ENCODE peak calls at places on chromosomes 11 and 22, in six cellular contexts. One of them, this sample, is unnamed. For H3K4me1, the result is how much of the 10 kb centered on the place peaks cover.

GRCh38 chr11:85815186-85815911 is 4.4 kb upstream of the SYTL2 start:
- DNase-seq in pancreas: no peak
- DNase-seq in keratinocyte: no peak
- DNase-seq in MM.1S: no peak
- DNase-seq in colonic mucosa: no peak
- DNase-seq in CD4-positive, alpha-beta memory T cell: no peak
- DNase-seq in this sample: no peak

GRCh38 chr22:43338766-43339345 is 4.3 kb downstream of the SCUBE1 start:
- DNase-seq in pancreas: no peak
- DNase-seq in keratinocyte: no peak
- DNase-seq in MM.1S: no peak
- DNase-seq in colonic mucosa: no peak
- DNase-seq in CD4-positive, alpha-beta memory T cell: no peak
- DNase-seq in this sample: no peak

GRCh38 chr22:35705141-35705540 is 12.5 kb upstream of the APOL5 start:
- DNase-seq in pancreas: no peak
- DNase-seq in keratinocyte: no peak
- DNase-seq in MM.1S: no peak
- DNase-seq in colonic mucosa: no peak
- DNase-seq in CD4-positive, alpha-beta memory T cell: no peak
- DNase-seq in this sample: no peak

GRCh38 chr22:50547231-50547851 is 1.6 kb downstream of the KLHDC7B start:
- DNase-seq in pancreas: peak
- DNase-seq in keratinocyte: no peak
- DNase-seq in MM.1S: no peak
- DNase-seq in colonic mucosa: no peak
- DNase-seq in CD4-positive, alpha-beta memory T cell: no peak
- DNase-seq in this sample: no peak

GRCh38 chr11:81007046-81007445 is 1566.2 kb upstream of the TENM4 start:
- DNase-seq in pancreas: no peak
- DNase-seq in keratinocyte: no peak
- DNase-seq in MM.1S: peak
- DNase-seq in colonic mucosa: no peak
- DNase-seq in CD4-positive, alpha-beta memory T cell: no peak
- DNase-seq in this sample: peak

GRCh38 chr11:61507962-61508824 is at the start of gene LRRC10B:
- DNase-seq in pancreas: peak
- DNase-seq in keratinocyte: no peak
- DNase-seq in MM.1S: no peak
- DNase-seq in colonic mucosa: peak
- DNase-seq in CD4-positive, alpha-beta memory T cell: no peak
- DNase-seq in this sample: peak

GRCh38 chr11:131391161-131391560 is 20.7 kb downstream of the NTM start:
- DNase-seq in pancreas: no peak
- DNase-seq in keratinocyte: no peak
- DNase-seq in MM.1S: no peak
- DNase-seq in colonic mucosa: no peak
- DNase-seq in CD4-positive, alpha-beta memory T cell: no peak
- DNase-seq in this sample: no peak

GRCh38 chr11:225734-226453 is 10.2 kb downstream of the SIRT3 start:
- DNase-seq in pancreas: no peak
- DNase-seq in keratinocyte: no peak
- DNase-seq in MM.1S: no peak
- DNase-seq in colonic mucosa: no peak
- DNase-seq in CD4-positive, alpha-beta memory T cell: no peak
- DNase-seq in this sample: no peak

GRCh38 chr11:63762662-63763505 is 5.7 kb downstream of the ZFTA start:
- DNase-seq in pancreas: no peak
- DNase-seq in keratinocyte: no peak
- DNase-seq in MM.1S: no peak
- DNase-seq in colonic mucosa: peak
- DNase-seq in CD4-positive, alpha-beta memory T cell: no peak
- DNase-seq in this sample: peak

DNA sequence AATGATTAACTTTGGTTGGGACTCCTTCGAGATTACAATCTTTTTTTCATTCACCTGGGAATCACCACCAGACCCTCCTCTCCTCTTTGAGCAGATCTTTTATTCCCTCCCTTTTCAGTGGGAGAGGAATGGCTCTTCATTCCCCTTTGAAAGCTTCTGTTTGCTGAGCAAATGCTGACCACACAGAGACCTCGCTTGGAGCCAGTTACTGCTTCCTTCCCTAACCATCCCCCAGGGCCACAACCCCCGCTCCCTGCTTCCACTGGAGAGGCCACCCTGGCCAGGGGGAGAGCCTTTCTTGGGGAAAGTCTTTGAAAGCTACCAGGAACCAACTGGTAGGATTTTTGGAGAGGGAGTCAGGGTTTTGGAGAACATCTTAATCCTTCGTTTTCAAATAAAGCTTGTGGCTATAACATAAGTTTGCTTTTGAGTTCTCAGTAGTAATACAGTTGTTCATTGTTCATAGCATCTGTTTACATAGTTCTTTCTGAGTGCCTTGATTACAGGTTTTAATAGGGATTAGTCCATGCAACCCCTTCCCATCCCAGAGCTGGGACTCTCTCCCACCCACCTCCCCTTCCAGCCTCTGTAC is 138.4 kb downstream of the DBX1 start:
- DNase-seq in pancreas: no peak
- DNase-seq in keratinocyte: no peak
- DNase-seq in MM.1S: no peak
- DNase-seq in colonic mucosa: no peak
- DNase-seq in CD4-positive, alpha-beta memory T cell: no peak
- DNase-seq in this sample: no peak
- H3K4me3 ChIP-seq in pancreas: no peak
- H3K4me3 ChIP-seq in keratinocyte: no peak
- H3K4me3 ChIP-seq in MM.1S: no peak
- H3K4me3 ChIP-seq in colonic mucosa: no peak
- H3K4me3 ChIP-seq in CD4-positive, alpha-beta memory T cell: no peak
- H3K4me3 ChIP-seq in this sample: no peak

DNA sequence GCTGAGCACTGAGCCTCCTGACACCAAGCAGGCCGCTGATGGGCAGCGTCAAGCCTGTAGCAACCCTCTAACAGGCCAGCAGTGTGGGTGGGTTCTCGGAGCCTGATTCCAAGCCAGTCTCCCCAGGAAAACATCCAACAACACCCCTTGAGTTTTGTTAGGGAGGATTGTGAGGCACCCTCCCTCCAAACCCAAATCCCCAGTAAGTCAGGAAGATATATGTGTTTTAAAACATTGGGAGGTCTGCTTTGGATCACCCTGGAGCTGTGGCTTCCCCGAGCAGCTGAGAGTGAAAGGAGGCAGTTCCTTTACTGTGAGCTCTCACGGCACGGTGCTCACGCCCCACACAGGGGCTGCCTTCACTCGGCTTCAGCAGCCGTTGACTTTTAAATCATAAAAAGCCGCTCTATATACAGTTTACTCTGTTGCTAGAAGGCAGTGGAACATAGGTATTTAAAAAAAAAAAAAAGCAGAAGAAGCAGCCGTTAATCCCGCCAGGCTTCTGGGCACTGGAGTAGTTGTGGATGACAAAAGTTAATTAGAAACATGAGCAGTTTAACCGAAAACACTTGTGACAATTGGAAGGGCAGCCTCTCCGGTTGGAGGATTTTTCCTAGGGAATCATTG is 218.6 kb downstream of the NAV2 start:
- DNase-seq in pancreas: no peak
- DNase-seq in keratinocyte: no peak
- DNase-seq in MM.1S: no peak
- DNase-seq in colonic mucosa: no peak
- DNase-seq in CD4-positive, alpha-beta memory T cell: no peak
- DNase-seq in this sample: no peak
- H3K4me1 ChIP-seq in pancreas: under half
- H3K4me1 ChIP-seq in keratinocyte: under half
- H3K4me1 ChIP-seq in MM.1S: under half
- H3K4me1 ChIP-seq in colonic mucosa: under half
- H3K4me1 ChIP-seq in CD4-positive, alpha-beta memory T cell: under half
- H3K4me1 ChIP-seq in this sample: under half

GRCh38 chr11:3683039-3683438 is 11.9 kb upstream of the CHRNA10 start:
- DNase-seq in pancreas: no peak
- DNase-seq in keratinocyte: no peak
- DNase-seq in MM.1S: no peak
- DNase-seq in colonic mucosa: no peak
- DNase-seq in CD4-positive, alpha-beta memory T cell: no peak
- DNase-seq in this sample: no peak
- H3K27ac ChIP-seq in pancreas: no peak
- H3K27ac ChIP-seq in keratinocyte: no peak
- H3K27ac ChIP-seq in MM.1S: no peak
- H3K27ac ChIP-seq in colonic mucosa: no peak
- H3K27ac ChIP-seq in CD4-positive, alpha-beta memory T cell: no peak
- H3K27ac ChIP-seq in this sample: no peak

GRCh38 chr22:44380716-44381500 is 68.2 kb upstream of the SHISAL1 start:
- DNase-seq in pancreas: no peak
- DNase-seq in keratinocyte: no peak
- DNase-seq in MM.1S: no peak
- DNase-seq in colonic mucosa: no peak
- DNase-seq in CD4-positive, alpha-beta memory T cell: no peak
- DNase-seq in this sample: no peak
- H3K4me3 ChIP-seq in pancreas: no peak
- H3K4me3 ChIP-seq in keratinocyte: no peak
- H3K4me3 ChIP-seq in MM.1S: no peak
- H3K4me3 ChIP-seq in colonic mucosa: no peak
- H3K4me3 ChIP-seq in CD4-positive, alpha-beta memory T cell: no peak
- H3K4me3 ChIP-seq in this sample: no peak

GRCh38 chr11:68469642-68470041 is 9.1 kb downstream of the PPP6R3 start:
- DNase-seq in pancreas: no peak
- DNase-seq in keratinocyte: no peak
- DNase-seq in MM.1S: no peak
- DNase-seq in colonic mucosa: no peak
- DNase-seq in CD4-positive, alpha-beta memory T cell: no peak
- DNase-seq in this sample: no peak

GRCh38 chr11:68471360-68472340 is 11.1 kb downstream of the PPP6R3 start:
- DNase-seq in pancreas: no peak
- DNase-seq in keratinocyte: no peak
- DNase-seq in MM.1S: no peak
- DNase-seq in colonic mucosa: no peak
- DNase-seq in CD4-positive, alpha-beta memory T cell: peak
- DNase-seq in this sample: peak

GRCh38 chr11:68470304-68470811 is 9.8 kb downstream of the PPP6R3 start:
- DNase-seq in pancreas: no peak
- DNase-seq in keratinocyte: no peak
- DNase-seq in MM.1S: no peak
- DNase-seq in colonic mucosa: no peak
- DNase-seq in CD4-positive, alpha-beta memory T cell: no peak
- DNase-seq in this sample: no peak

GRCh38 chr11:68469122-68469521 is 8.6 kb downstream of the PPP6R3 start:
- DNase-seq in pancreas: no peak
- DNase-seq in keratinocyte: no peak
- DNase-seq in MM.1S: no peak
- DNase-seq in colonic mucosa: no peak
- DNase-seq in CD4-positive, alpha-beta memory T cell: no peak
- DNase-seq in this sample: peak

GRCh38 chr11:68472778-68473177 is 12.2 kb downstream of the PPP6R3 start:
- DNase-seq in pancreas: no peak
- DNase-seq in keratinocyte: no peak
- DNase-seq in MM.1S: no peak
- DNase-seq in colonic mucosa: no peak
- DNase-seq in CD4-positive, alpha-beta memory T cell: no peak
- DNase-seq in this sample: no peak
- H3K4me1 ChIP-seq in pancreas: under half
- H3K4me1 ChIP-seq in keratinocyte: under half
- H3K4me1 ChIP-seq in MM.1S: under half
- H3K4me1 ChIP-seq in colonic mucosa: under half
- H3K4me1 ChIP-seq in CD4-positive, alpha-beta memory T cell: half or more
- H3K4me1 ChIP-seq in this sample: under half

GRCh38 chr11:73186294-73186850 is 31.7 kb upstream of the P2RY2 start:
- DNase-seq in pancreas: no peak
- DNase-seq in keratinocyte: peak
- DNase-seq in MM.1S: no peak
- DNase-seq in colonic mucosa: no peak
- DNase-seq in CD4-positive, alpha-beta memory T cell: no peak
- DNase-seq in this sample: no peak
- H3K27ac ChIP-seq in pancreas: no peak
- H3K27ac ChIP-seq in keratinocyte: peak
- H3K27ac ChIP-seq in MM.1S: no peak
- H3K27ac ChIP-seq in colonic mucosa: no peak
- H3K27ac ChIP-seq in CD4-positive, alpha-beta memory T cell: no peak
- H3K27ac ChIP-seq in this sample: no peak

GRCh38 chr11:6681505-6681904 is 1.6 kb downstream of the MRPL17 start:
- DNase-seq in pancreas: no peak
- DNase-seq in keratinocyte: no peak
- DNase-seq in MM.1S: no peak
- DNase-seq in colonic mucosa: no peak
- DNase-seq in CD4-positive, alpha-beta memory T cell: no peak
- DNase-seq in this sample: no peak
- H3K4me3 ChIP-seq in pancreas: peak
- H3K4me3 ChIP-seq in keratinocyte: peak
- H3K4me3 ChIP-seq in MM.1S: no peak
- H3K4me3 ChIP-seq in colonic mucosa: no peak
- H3K4me3 ChIP-seq in CD4-positive, alpha-beta memory T cell: no peak
- H3K4me3 ChIP-seq in this sample: no peak

DNA sequence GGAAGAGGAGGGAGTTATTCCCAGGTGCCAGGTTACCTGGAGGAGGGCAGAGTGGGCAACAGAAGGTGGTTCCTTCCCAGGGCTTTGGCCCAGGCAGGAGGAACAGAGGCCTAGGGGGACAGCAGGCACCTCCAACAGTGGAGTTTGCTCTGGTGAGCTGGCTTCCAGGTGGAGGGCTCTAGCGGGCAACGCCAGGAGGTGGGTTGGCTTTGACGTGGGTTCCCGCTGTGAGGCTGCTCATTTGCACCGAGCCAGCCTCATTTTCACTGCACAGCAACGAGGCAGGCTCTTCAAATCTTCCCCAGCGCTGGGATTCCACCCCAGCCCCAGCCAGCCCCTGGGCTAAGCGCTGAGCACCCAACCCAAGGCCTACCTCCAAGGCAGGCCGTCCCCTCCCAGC is 8.1 kb downstream of the IGSF9B start:
- DNase-seq in pancreas: no peak
- DNase-seq in keratinocyte: no peak
- DNase-seq in MM.1S: no peak
- DNase-seq in colonic mucosa: no peak
- DNase-seq in CD4-positive, alpha-beta memory T cell: no peak
- DNase-seq in this sample: no peak
- H3K4me1 ChIP-seq in pancreas: under half
- H3K4me1 ChIP-seq in keratinocyte: under half
- H3K4me1 ChIP-seq in MM.1S: under half
- H3K4me1 ChIP-seq in colonic mucosa: under half
- H3K4me1 ChIP-seq in CD4-positive, alpha-beta memory T cell: half or more
- H3K4me1 ChIP-seq in this sample: under half

This sample was measured in small intestine.